ENCODE peak calls at places on chromosomes 6 and 20, in ten cellular contexts. C, O, A, W, P, G, Z, R, K and H are unnamed samples.

GRCh38 chr6:13908955-13909381 is 15.8 kb upstream of the RNF182 start:
- DNase-seq in A (peak; percentile 79), P (peak; percentile 83), O (no peak), G (peak; percentile 70), W (no peak), K (no peak), Z (peak; percentile 56), C (peak; percentile 74), R (peak; percentile 48), H (peak; percentile 69)

GRCh38 chr20:31945790-31946189 is 6.1 kb downstream of the PDRG1 start:
- DNase-seq in K (no peak), R (no peak), A (no peak), W (no peak), G (no peak), P (no peak), C (no peak), O (no peak), Z (no peak), H (no peak)

GRCh38 chr6:25193147-25193864 is 85.9 kb upstream of the CARMIL1 start:
- DNase-seq in W (no peak), K (no peak), O (no peak), G (peak; percentile 58), Z (no peak), R (peak; percentile 30), A (peak; percentile 84), C (peak; percentile 85), P (no peak), H (peak; percentile 90)

GRCh38 chr6:20574355-20574754 is 40.1 kb downstream of the CDKAL1 start:
- DNase-seq in Z (no peak), P (no peak), C (peak; percentile 7), W (no peak), A (no peak), G (no peak), O (no peak), R (no peak), K (no peak), H (no peak)

GRCh38 chr6:14770572-14770971 is 475.3 kb upstream of the JARID2 start:
- DNase-seq in W (no peak), A (no peak), K (no peak), G (no peak), Z (no peak), P (no peak), C (no peak), R (no peak), O (no peak), H (peak; percentile 32)

GRCh38 chr6:14682821-14683220 is 563.0 kb upstream of the JARID2 start:
- DNase-seq in K (no peak), W (no peak), C (peak; percentile 75), P (peak; percentile 32), Z (no peak), O (no peak), R (no peak), G (no peak), A (peak; percentile 48), H (no peak)

GRCh38 chr6:170270984-170271593 is 19.8 kb downstream of the DLL1 start:
- DNase-seq in R (no peak), Z (no peak), P (peak; percentile 35), C (no peak), G (no peak), K (no peak), W (peak; percentile 24), A (no peak), O (no peak), H (no peak)

GRCh38 chr6:393391-394221 is 2.1 kb downstream of the IRF4 start:
- DNase-seq in C (no peak), W (no peak), O (peak; percentile 25), A (no peak), G (no peak), K (no peak), P (peak; percentile 23), Z (no peak), R (no peak), H (no peak)

GRCh38 chr6:167475947-167476346 is 151.1 kb downstream of the TTLL2 start:
- DNase-seq in G (no peak), O (no peak), W (no peak), R (no peak), A (no peak), P (no peak), Z (no peak), K (no peak), C (no peak), H (no peak)

GRCh38 chr6:44808148-44808547 is 420.6 kb downstream of the CDC5L start:
- DNase-seq in Z (no peak), C (no peak), A (no peak), O (no peak), P (no peak), W (no peak), G (no peak), R (no peak), K (no peak), H (no peak)

GRCh38 chr6:13710552-13711383 is 867 bp downstream of the RANBP9 start:
- DNase-seq in A (peak; percentile 45), K (peak; percentile 27), R (no peak), P (peak; percentile 87), O (no peak), C (peak; percentile 53), W (peak; percentile 80), G (no peak), Z (no peak), H (no peak)

GRCh38 chr6:153677522-153677921 is 361.5 kb upstream of the OPRM1 start:
- DNase-seq in K (no peak), A (no peak), C (no peak), P (no peak), O (no peak), G (no peak), Z (no peak), W (no peak), R (no peak), H (no peak)

GRCh38 chr6:37078814-37079213 is 73.4 kb downstream of the FGD2 start:
- DNase-seq in R (no peak), Z (no peak), A (no peak), W (no peak), C (no peak), P (no peak), O (no peak), G (no peak), K (no peak), H (no peak)

GRCh38 chr6:35161265-35161664 is 20.1 kb upstream of the TCP11 start:
- DNase-seq in K (no peak), A (no peak), G (no peak), R (no peak), O (no peak), W (no peak), Z (no peak), P (no peak), C (no peak), H (no peak)

GRCh38 chr20:10876558-10876957 is 202.8 kb upstream of the JAG1 start:
- DNase-seq in W (no peak), K (no peak), G (no peak), P (no peak), Z (no peak), O (no peak), A (no peak), R (no peak), C (no peak), H (no peak)

GRCh38 chr20:49669601-49670189 is 44.0 kb downstream of the B4GALT5 start:
- DNase-seq in G (no peak), O (no peak), C (no peak), A (no peak), P (no peak), W (no peak), R (no peak), Z (no peak), K (no peak), H (no peak)

GRCh38 chr6:134123666-134124208 is 71.3 kb upstream of the SLC2A12 start:
- DNase-seq in A (no peak), K (no peak), W (no peak), G (peak; percentile 64), Z (peak; percentile 27), O (no peak), C (peak; percentile 68), R (peak; percentile 77), P (peak; percentile 90), H (peak; percentile 91)

GRCh38 chr6:3510178-3510577 is 53.3 kb upstream of the SLC22A23 start:
- DNase-seq in O (no peak), R (no peak), G (no peak), Z (no peak), P (no peak), A (no peak), C (no peak), K (no peak), W (no peak), H (no peak)